ENCODE peak calls at places on chromosomes 2 and 18, in nine cellular contexts. K is GM12878, L is upper lobe of right lung, F is ovary, E is lung, Q is left lung, Z is Peyer's patch, C is pancreas, P is right lobe of liver. D is an unnamed sample.

GRCh38 chr2:101446869-101447268 is 28.0 kb downstream of the RFX8 start:
- DNase-seq in P (no peak), Z (no peak), F (no peak), L (no peak), C (no peak), K (no peak), Q (no peak), E (no peak), D (no peak)

GRCh38 chr18:48541026-48541746 is 2.4 kb downstream of the CTIF start:
- DNase-seq in P (peak; percentile 86), Q (peak; percentile 97), E (peak; percentile 76), K (no peak), L (peak; percentile 89), Z (peak; percentile 86), F (no peak), C (peak; percentile 77), D (no peak)

GRCh38 chr18:55251186-55251995 is 292.1 kb upstream of the CCDC68 start:
- DNase-seq in Q (no peak), L (no peak), K (no peak), F (no peak), E (no peak), C (no peak), Z (no peak), P (no peak), D (no peak)

GRCh38 chr2:241612156-241613017 is 24.6 kb downstream of the THAP4 start:
- DNase-seq in E (no peak), C (no peak), K (no peak), F (no peak), Q (peak; percentile 31), L (no peak), P (no peak), Z (no peak), D (no peak)

GRCh38 chr2:124805060-124805459 is 780.0 kb downstream of the CNTNAP5 start:
- DNase-seq in E (no peak), C (no peak), L (no peak), F (no peak), K (peak; percentile 13), Q (no peak), P (no peak), Z (no peak), D (no peak)

GRCh38 chr2:160909781-160910242 is 250.4 kb upstream of the TANK start:
- DNase-seq in Q (no peak), K (no peak), C (no peak), P (no peak), Z (no peak), E (no peak), L (no peak), F (no peak), D (no peak)

GRCh38 chr18:56748698-56749268 is 97.6 kb downstream of the WDR7 start:
- DNase-seq in K (no peak), Z (no peak), Q (no peak), F (no peak), C (no peak), L (no peak), P (no peak), E (no peak), D (peak; percentile 11)

GRCh38 chr2:23624915-23625314 is 239.9 kb downstream of the KLHL29 start:
- DNase-seq in P (no peak), Q (no peak), C (no peak), F (no peak), L (no peak), Z (no peak), E (no peak), K (no peak), D (no peak)

GRCh38 chr18:13376841-13377351 is 158.3 kb downstream of the LDLRAD4 start:
- DNase-seq in Z (no peak), K (no peak), E (no peak), Q (no peak), C (no peak), F (no peak), L (no peak), P (no peak), D (no peak)

GRCh38 chr2:97775074-97775473 is 61.7 kb downstream of the ZAP70 start:
- DNase-seq in C (no peak), Q (no peak), Z (no peak), F (no peak), E (no peak), K (no peak), L (no peak), P (no peak), D (no peak)
- H3K36me3 ChIP-seq in C (no peaks in the 10 kb centered on the region), Q (no peaks in the 10 kb centered on the region), Z (no peaks in the 10 kb centered on the region), F (no peaks in the 10 kb centered on the region), E (peaks cover 17% of the 10 kb centered on the region), K (peaks cover 9% of the 10 kb centered on the region), L (peaks cover 50% of the 10 kb centered on the region), P (peaks cover 3% of the 10 kb centered on the region), D (peaks cover 50% of the 10 kb centered on the region)

DNA sequence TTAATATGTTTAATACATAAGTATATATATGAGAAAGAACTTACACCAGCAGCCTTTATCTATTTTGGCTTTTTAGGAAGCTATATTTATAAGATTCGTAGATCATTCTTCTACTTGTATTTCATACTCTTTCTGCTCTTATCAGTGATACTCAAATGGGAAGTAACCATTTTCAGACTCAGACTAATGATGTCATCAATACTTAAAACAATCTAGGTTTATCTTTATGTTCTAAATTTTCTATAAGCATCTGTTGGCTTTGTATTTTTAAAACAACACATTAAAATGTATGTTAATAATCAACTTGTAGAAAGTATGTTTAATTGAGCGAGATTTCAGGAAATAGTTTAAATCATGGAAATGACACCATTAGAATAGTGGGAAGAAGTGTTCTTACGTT is 50.9 kb upstream of the DYSF start:
- DNase-seq in L (no peak), E (no peak), Z (no peak), C (no peak), Q (no peak), F (no peak), P (no peak), K (no peak), D (no peak)
- H3K36me3 ChIP-seq in L (peaks cover 92% of the 10 kb centered on the region), E (peaks cover 20% of the 10 kb centered on the region), Z (no peaks in the 10 kb centered on the region), C (no peaks in the 10 kb centered on the region), Q (no peaks in the 10 kb centered on the region), F (no peaks in the 10 kb centered on the region), P (peaks cover 17% of the 10 kb centered on the region), K (peaks cover 2% of the 10 kb centered on the region), D (peaks cover 76% of the 10 kb centered on the region)

GRCh38 chr2:39115556-39115955 is 5.3 kb downstream of the SOS1 start:
- DNase-seq in Z (no peak), P (no peak), L (no peak), Q (no peak), F (no peak), K (no peak), C (no peak), E (no peak), D (no peak)

GRCh38 chr2:39118786-39119499 is 1.9 kb downstream of the SOS1 start:
- DNase-seq in K (no peak), L (no peak), P (no peak), C (no peak), E (no peak), F (no peak), Q (no peak), Z (no peak), D (no peak)

GRCh38 chr2:39109543-39109942 is 11.3 kb downstream of the SOS1 start:
- DNase-seq in P (no peak), K (no peak), Q (no peak), F (no peak), E (no peak), C (no peak), Z (no peak), L (no peak), D (no peak)

GRCh38 chr2:39119732-39120520 is 925 bp downstream of the SOS1 start:
- DNase-seq in L (peak; percentile 84), E (peak; percentile 46), P (peak; percentile 74), K (no peak), F (peak; percentile 73), C (peak; percentile 54), Q (peak; percentile 90), Z (peak; percentile 81), D (peak; percentile 15)

DNA sequence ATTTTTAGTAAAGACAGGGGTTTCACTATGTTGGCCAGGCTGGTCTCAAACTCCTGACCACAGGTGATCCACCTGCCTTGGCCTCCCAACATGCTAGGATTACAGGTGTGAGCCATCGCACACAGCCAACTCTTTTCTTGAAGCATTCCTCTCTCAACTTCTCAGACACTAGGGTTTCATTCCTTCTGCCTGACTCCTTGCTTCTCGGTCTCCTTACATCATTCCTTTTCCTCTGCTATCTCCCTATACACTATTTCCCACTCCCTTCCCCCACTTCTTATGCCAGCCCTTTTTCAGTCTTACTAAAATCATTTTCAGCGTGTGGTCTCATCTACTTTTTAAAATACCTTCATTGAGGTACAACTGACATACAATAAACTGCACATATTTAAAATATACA is 6.1 kb downstream of the SOS1 start:
- DNase-seq in Z (no peak), C (no peak), F (no peak), E (no peak), K (no peak), L (no peak), P (no peak), Q (no peak), D (no peak)
- H3K36me3 ChIP-seq in Z (no peaks in the 10 kb centered on the region), C (no peaks in the 10 kb centered on the region), F (no peaks in the 10 kb centered on the region), E (no peaks in the 10 kb centered on the region), K (peaks cover 1% of the 10 kb centered on the region), L (peaks cover 6% of the 10 kb centered on the region), P (no peaks in the 10 kb centered on the region), Q (no peaks in the 10 kb centered on the region), D (peaks cover 11% of the 10 kb centered on the region)

GRCh38 chr18:45383228-45383627 is 232.0 kb upstream of the SLC14A2 start:
- DNase-seq in L (no peak), K (no peak), C (no peak), F (no peak), Q (no peak), P (no peak), E (no peak), Z (no peak), D (no peak)
- H3K36me3 ChIP-seq in L (no peaks in the 10 kb centered on the region), K (no peaks in the 10 kb centered on the region), C (no peaks in the 10 kb centered on the region), F (no peaks in the 10 kb centered on the region), Q (no peaks in the 10 kb centered on the region), P (no peaks in the 10 kb centered on the region), E (no peaks in the 10 kb centered on the region), Z (no peaks in the 10 kb centered on the region), D (no peaks in the 10 kb centered on the region)

DNA sequence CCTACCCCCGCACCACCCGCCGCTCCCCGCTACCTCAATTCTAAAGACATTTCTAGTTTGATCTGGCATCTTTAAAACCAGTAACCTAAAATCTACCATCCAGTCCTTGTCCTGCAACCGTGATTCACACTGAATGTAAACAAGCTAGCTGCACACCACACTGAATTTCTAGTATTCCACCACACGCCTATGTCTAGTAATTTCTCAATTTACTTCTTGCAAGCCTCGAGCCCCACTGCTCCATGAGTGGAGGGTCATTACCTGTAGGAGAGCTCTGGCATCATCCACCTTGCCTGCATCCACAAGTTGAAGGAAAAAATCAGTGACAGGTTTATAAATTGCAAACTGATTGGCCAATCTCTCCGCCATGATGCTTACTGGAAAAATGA is 60.2 kb downstream of the ABCG8 start:
- DNase-seq in P (no peak), Z (no peak), Q (no peak), L (no peak), K (no peak), C (no peak), F (no peak), E (no peak), D (no peak)
- H3K36me3 ChIP-seq in P (no peaks in the 10 kb centered on the region), Z (no peaks in the 10 kb centered on the region), Q (no peaks in the 10 kb centered on the region), L (peaks cover 66% of the 10 kb centered on the region), K (peaks cover 5% of the 10 kb centered on the region), C (no peaks in the 10 kb centered on the region), F (no peaks in the 10 kb centered on the region), E (peaks cover 37% of the 10 kb centered on the region), D (peaks cover 62% of the 10 kb centered on the region)

GRCh38 chr2:197548582-197548981 is 32.7 kb downstream of the MOB4 start:
- DNase-seq in E (no peak), P (no peak), C (no peak), Z (no peak), F (no peak), L (no peak), Q (no peak), K (no peak), D (no peak)
- H3K36me3 ChIP-seq in E (peaks cover 16% of the 10 kb centered on the region), P (peaks cover 10% of the 10 kb centered on the region), C (no peaks in the 10 kb centered on the region), Z (no peaks in the 10 kb centered on the region), F (no peaks in the 10 kb centered on the region), L (peaks cover 67% of the 10 kb centered on the region), Q (no peaks in the 10 kb centered on the region), K (peaks cover 2% of the 10 kb centered on the region), D (peaks cover 48% of the 10 kb centered on the region)

D was measured in NT2/D1.